ENCODE peak calls at places on chromosomes 6 and 20, in ten cellular contexts. One of them, this sample, is unnamed.
A peak's percentile ranks its signal among the peaks of the same experiment; 100 is the strongest.

GRCh38 chr20:46990017-46990810 is 95.6 kb downstream of the EYA2 start:
- DNase-seq in cardiac muscle cell: no peak
- DNase-seq in OCI-LY7: no peak
- DNase-seq in Caco-2: no peak
- DNase-seq in endodermal cell: no peak
- DNase-seq in pancreas: peak; percentile 15
- DNase-seq in uterus: no peak
- DNase-seq in upper lobe of left lung: no peak
- DNase-seq in psoas muscle: no peak
- DNase-seq in kidney: no peak
- DNase-seq in this sample: peak; percentile 51

GRCh38 chr6:121305957-121306607 is 28.2 kb downstream of the TBC1D32 start:
- DNase-seq in cardiac muscle cell: peak; percentile 62
- DNase-seq in OCI-LY7: peak; percentile 30
- DNase-seq in Caco-2: peak; percentile 31
- DNase-seq in endodermal cell: no peak
- DNase-seq in pancreas: no peak
- DNase-seq in uterus: no peak
- DNase-seq in upper lobe of left lung: no peak
- DNase-seq in psoas muscle: no peak
- DNase-seq in kidney: no peak
- DNase-seq in this sample: peak; percentile 63

GRCh38 chr6:79546186-79546585 is 9.0 kb upstream of the LCA5 start:
- DNase-seq in cardiac muscle cell: peak; percentile 43
- DNase-seq in OCI-LY7: no peak
- DNase-seq in Caco-2: no peak
- DNase-seq in endodermal cell: no peak
- DNase-seq in pancreas: no peak
- DNase-seq in uterus: peak; percentile 62
- DNase-seq in upper lobe of left lung: no peak
- DNase-seq in psoas muscle: no peak
- DNase-seq in kidney: no peak
- DNase-seq in this sample: peak; percentile 11

GRCh38 chr6:68891419-68891818 is 256.3 kb downstream of the ADGRB3 start:
- DNase-seq in cardiac muscle cell: no peak
- DNase-seq in OCI-LY7: no peak
- DNase-seq in Caco-2: no peak
- DNase-seq in endodermal cell: no peak
- DNase-seq in pancreas: no peak
- DNase-seq in uterus: no peak
- DNase-seq in upper lobe of left lung: no peak
- DNase-seq in psoas muscle: no peak
- DNase-seq in kidney: no peak
- DNase-seq in this sample: peak; percentile 58

GRCh38 chr6:14130431-14131075 is 13.0 kb downstream of the CD83 start:
- DNase-seq in cardiac muscle cell: no peak
- DNase-seq in OCI-LY7: no peak
- DNase-seq in Caco-2: no peak
- DNase-seq in endodermal cell: no peak
- DNase-seq in pancreas: no peak
- DNase-seq in uterus: no peak
- DNase-seq in upper lobe of left lung: no peak
- DNase-seq in psoas muscle: no peak
- DNase-seq in kidney: no peak
- DNase-seq in this sample: peak; percentile 60

GRCh38 chr6:78533426-78533825 is 333.9 kb upstream of the IRAK1BP1 start:
- DNase-seq in cardiac muscle cell: peak; percentile 3
- DNase-seq in OCI-LY7: no peak
- DNase-seq in Caco-2: no peak
- DNase-seq in endodermal cell: no peak
- DNase-seq in pancreas: no peak
- DNase-seq in uterus: no peak
- DNase-seq in upper lobe of left lung: no peak
- DNase-seq in psoas muscle: no peak
- DNase-seq in kidney: no peak
- DNase-seq in this sample: no peak

GRCh38 chr6:28218312-28219248 is 6.5 kb upstream of the ZSCAN9 start:
- DNase-seq in cardiac muscle cell: peak; percentile 78
- DNase-seq in OCI-LY7: no peak
- DNase-seq in Caco-2: peak; percentile 68
- DNase-seq in endodermal cell: peak; percentile 81
- DNase-seq in pancreas: peak; percentile 63
- DNase-seq in uterus: peak; percentile 51
- DNase-seq in upper lobe of left lung: peak; percentile 81
- DNase-seq in psoas muscle: peak; percentile 86
- DNase-seq in kidney: peak; percentile 91
- DNase-seq in this sample: no peak

GRCh38 chr6:45275358-45275757 is 52.8 kb upstream of the RUNX2 start:
- DNase-seq in cardiac muscle cell: no peak
- DNase-seq in OCI-LY7: no peak
- DNase-seq in Caco-2: no peak
- DNase-seq in endodermal cell: no peak
- DNase-seq in pancreas: no peak
- DNase-seq in uterus: no peak
- DNase-seq in upper lobe of left lung: no peak
- DNase-seq in psoas muscle: no peak
- DNase-seq in kidney: no peak
- DNase-seq in this sample: no peak

GRCh38 chr20:17844133-17844429 is 124.5 kb downstream of the SNX5 start:
- DNase-seq in cardiac muscle cell: no peak
- DNase-seq in OCI-LY7: no peak
- DNase-seq in Caco-2: no peak
- DNase-seq in endodermal cell: no peak
- DNase-seq in pancreas: no peak
- DNase-seq in uterus: no peak
- DNase-seq in upper lobe of left lung: no peak
- DNase-seq in psoas muscle: no peak
- DNase-seq in kidney: no peak
- DNase-seq in this sample: no peak

GRCh38 chr20:17841751-17842191 is 126.8 kb downstream of the SNX5 start:
- DNase-seq in cardiac muscle cell: peak; percentile 73
- DNase-seq in OCI-LY7: no peak
- DNase-seq in Caco-2: no peak
- DNase-seq in endodermal cell: no peak
- DNase-seq in pancreas: no peak
- DNase-seq in uterus: peak; percentile 76
- DNase-seq in upper lobe of left lung: no peak
- DNase-seq in psoas muscle: peak; percentile 70
- DNase-seq in kidney: no peak
- DNase-seq in this sample: no peak

GRCh38 chr20:17837179-17837578 is 131.4 kb downstream of the SNX5 start:
- DNase-seq in cardiac muscle cell: no peak
- DNase-seq in OCI-LY7: no peak
- DNase-seq in Caco-2: no peak
- DNase-seq in endodermal cell: no peak
- DNase-seq in pancreas: no peak
- DNase-seq in uterus: no peak
- DNase-seq in upper lobe of left lung: no peak
- DNase-seq in psoas muscle: no peak
- DNase-seq in kidney: no peak
- DNase-seq in this sample: no peak

GRCh38 chr20:17843246-17844132 is 125.1 kb downstream of the SNX5 start:
- DNase-seq in cardiac muscle cell: peak; percentile 97
- DNase-seq in OCI-LY7: peak; percentile 44
- DNase-seq in Caco-2: no peak
- DNase-seq in endodermal cell: no peak
- DNase-seq in pancreas: no peak
- DNase-seq in uterus: peak; percentile 45
- DNase-seq in upper lobe of left lung: peak; percentile 43
- DNase-seq in psoas muscle: no peak
- DNase-seq in kidney: peak; percentile 88
- DNase-seq in this sample: peak; percentile 64

DNA sequence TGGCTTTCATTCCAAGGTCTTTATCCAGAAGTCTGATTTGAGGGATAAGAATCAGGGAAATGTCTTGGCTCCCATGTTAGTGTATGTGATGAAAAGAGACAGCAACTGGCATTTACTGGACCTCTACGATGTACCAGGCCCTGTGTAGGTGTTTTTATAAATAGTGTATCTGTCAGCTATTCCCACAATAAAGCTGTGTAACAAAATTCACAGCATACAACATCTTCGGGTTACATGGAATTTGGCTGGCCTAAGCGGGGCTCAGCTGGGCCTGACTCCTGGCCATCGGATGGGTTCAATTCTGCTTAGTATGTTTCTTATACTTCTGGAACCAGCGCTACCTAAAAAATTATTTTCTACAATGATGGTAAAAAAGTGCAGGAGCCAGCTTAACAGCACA is 128.2 kb downstream of the SNX5 start:
- DNase-seq in cardiac muscle cell: no peak
- DNase-seq in OCI-LY7: no peak
- DNase-seq in Caco-2: no peak
- DNase-seq in endodermal cell: no peak
- DNase-seq in pancreas: no peak
- DNase-seq in uterus: no peak
- DNase-seq in upper lobe of left lung: no peak
- DNase-seq in psoas muscle: no peak
- DNase-seq in kidney: no peak
- DNase-seq in this sample: no peak
- TF ChIP-seq CTCF in cardiac muscle cell: no peak
- TF ChIP-seq CTCF in OCI-LY7: no peak
- TF ChIP-seq CTCF in Caco-2: no peak
- TF ChIP-seq CTCF in endodermal cell: no peak
- TF ChIP-seq CTCF in pancreas: no peak
- TF ChIP-seq CTCF in uterus: no peak
- TF ChIP-seq CTCF in upper lobe of left lung: no peak
- TF ChIP-seq CTCF in psoas muscle: no peak
- TF ChIP-seq CTCF in kidney: no peak
- TF ChIP-seq CTCF in this sample: no peak

GRCh38 chr20:43508604-43509040 is 1.1 kb downstream of the L3MBTL1 start:
- DNase-seq in cardiac muscle cell: peak; percentile 10
- DNase-seq in OCI-LY7: no peak
- DNase-seq in Caco-2: peak; percentile 35
- DNase-seq in endodermal cell: peak; percentile 93
- DNase-seq in pancreas: no peak
- DNase-seq in uterus: no peak
- DNase-seq in upper lobe of left lung: no peak
- DNase-seq in psoas muscle: no peak
- DNase-seq in kidney: no peak
- DNase-seq in this sample: no peak
- H3K4me3 ChIP-seq in cardiac muscle cell: no peak overlapping the region
- H3K4me3 ChIP-seq in OCI-LY7: no peak overlapping the region
- H3K4me3 ChIP-seq in Caco-2: no peak overlapping the region
- H3K4me3 ChIP-seq in endodermal cell: peak overlapping the region; percentile 84
- H3K4me3 ChIP-seq in pancreas: peak overlapping the region; percentile 65
- H3K4me3 ChIP-seq in uterus: no peak overlapping the region
- H3K4me3 ChIP-seq in upper lobe of left lung: no peak overlapping the region
- H3K4me3 ChIP-seq in psoas muscle: peak overlapping the region; percentile 69
- H3K4me3 ChIP-seq in kidney: no peak overlapping the region
- H3K4me3 ChIP-seq in this sample: no peak overlapping the region

GRCh38 chr6:167925011-167925410 is 72.5 kb upstream of the KIF25 start:
- DNase-seq in cardiac muscle cell: peak; percentile 12
- DNase-seq in OCI-LY7: no peak
- DNase-seq in Caco-2: no peak
- DNase-seq in endodermal cell: no peak
- DNase-seq in pancreas: no peak
- DNase-seq in uterus: peak; percentile 65
- DNase-seq in upper lobe of left lung: no peak
- DNase-seq in psoas muscle: no peak
- DNase-seq in kidney: no peak
- DNase-seq in this sample: no peak

GRCh38 chr6:167927246-167927645 is 70.2 kb upstream of the KIF25 start:
- DNase-seq in cardiac muscle cell: no peak
- DNase-seq in OCI-LY7: no peak
- DNase-seq in Caco-2: no peak
- DNase-seq in endodermal cell: no peak
- DNase-seq in pancreas: no peak
- DNase-seq in uterus: no peak
- DNase-seq in upper lobe of left lung: no peak
- DNase-seq in psoas muscle: no peak
- DNase-seq in kidney: no peak
- DNase-seq in this sample: no peak

GRCh38 chr6:167932468-167933276 is 64.8 kb upstream of the KIF25 start:
- DNase-seq in cardiac muscle cell: no peak
- DNase-seq in OCI-LY7: no peak
- DNase-seq in Caco-2: peak; percentile 70
- DNase-seq in endodermal cell: no peak
- DNase-seq in pancreas: peak; percentile 54
- DNase-seq in uterus: no peak
- DNase-seq in upper lobe of left lung: peak; percentile 45
- DNase-seq in psoas muscle: no peak
- DNase-seq in kidney: no peak
- DNase-seq in this sample: peak; percentile 85

GRCh38 chr6:167930300-167930699 is 67.2 kb upstream of the KIF25 start:
- DNase-seq in cardiac muscle cell: peak; percentile 44
- DNase-seq in OCI-LY7: no peak
- DNase-seq in Caco-2: no peak
- DNase-seq in endodermal cell: no peak
- DNase-seq in pancreas: no peak
- DNase-seq in uterus: no peak
- DNase-seq in upper lobe of left lung: no peak
- DNase-seq in psoas muscle: no peak
- DNase-seq in kidney: no peak
- DNase-seq in this sample: no peak

DNA sequence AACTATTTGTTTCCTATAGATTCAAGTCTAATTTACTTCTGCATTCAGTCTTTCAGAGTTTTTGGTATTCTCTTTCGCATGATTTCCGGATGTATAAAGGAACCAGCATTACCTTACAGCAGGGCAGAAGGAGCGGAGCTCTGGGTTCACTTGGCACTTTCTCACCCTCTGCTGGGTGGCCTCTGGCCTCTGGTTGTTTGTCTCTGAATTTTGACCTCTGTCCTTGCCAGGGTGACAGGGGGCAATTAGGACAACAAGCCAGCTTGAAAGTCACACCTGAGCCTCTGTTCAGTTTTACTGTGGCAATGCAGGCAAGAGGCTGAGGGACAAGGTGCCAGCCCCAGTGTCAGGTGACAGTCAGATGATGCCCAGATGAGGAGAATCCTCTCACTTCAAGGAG is 69.4 kb upstream of the KIF25 start:
- DNase-seq in cardiac muscle cell: no peak
- DNase-seq in OCI-LY7: no peak
- DNase-seq in Caco-2: no peak
- DNase-seq in endodermal cell: no peak
- DNase-seq in pancreas: no peak
- DNase-seq in uterus: no peak
- DNase-seq in upper lobe of left lung: no peak
- DNase-seq in psoas muscle: no peak
- DNase-seq in kidney: no peak
- DNase-seq in this sample: no peak
- H3K36me3 ChIP-seq in cardiac muscle cell: peaks cover 57% of the 10 kb centered on the region
- H3K36me3 ChIP-seq in OCI-LY7: no peaks in the 10 kb centered on the region
- H3K36me3 ChIP-seq in Caco-2: peaks cover 2% of the 10 kb centered on the region
- H3K36me3 ChIP-seq in endodermal cell: peaks cover 91% of the 10 kb centered on the region
- H3K36me3 ChIP-seq in pancreas: peaks cover 6% of the 10 kb centered on the region
- H3K36me3 ChIP-seq in uterus: no peaks in the 10 kb centered on the region
- H3K36me3 ChIP-seq in upper lobe of left lung: peaks cover 28% of the 10 kb centered on the region
- H3K36me3 ChIP-seq in psoas muscle: peaks cover 41% of the 10 kb centered on the region
- H3K36me3 ChIP-seq in kidney: peaks cover 12% of the 10 kb centered on the region
- H3K36me3 ChIP-seq in this sample: peaks cover 16% of the 10 kb centered on the region

DNA sequence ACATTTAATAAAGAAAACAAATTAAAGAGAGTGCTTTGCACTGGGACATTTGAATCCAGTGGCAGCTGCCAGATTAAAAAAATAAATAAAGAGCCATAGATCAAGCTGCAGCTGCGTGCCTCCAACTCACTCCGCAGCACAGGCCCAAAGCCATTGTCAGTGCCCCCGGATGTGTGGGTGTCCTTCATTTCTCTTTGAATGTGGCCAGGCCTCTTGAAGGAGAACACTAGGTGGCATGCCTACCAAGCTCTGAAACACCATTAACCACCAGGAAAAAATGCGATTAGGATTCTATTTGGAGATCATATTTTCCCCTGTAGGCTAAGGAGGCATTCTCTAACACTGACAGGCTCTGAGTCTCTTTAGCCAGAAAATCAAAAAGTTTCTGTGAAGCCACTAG is 549.8 kb downstream of the PRKN start:
- DNase-seq in cardiac muscle cell: peak; percentile 25
- DNase-seq in OCI-LY7: no peak
- DNase-seq in Caco-2: no peak
- DNase-seq in endodermal cell: peak; percentile 68
- DNase-seq in pancreas: peak; percentile 17
- DNase-seq in uterus: no peak
- DNase-seq in upper lobe of left lung: no peak
- DNase-seq in psoas muscle: no peak
- DNase-seq in kidney: no peak
- DNase-seq in this sample: no peak
- TF ChIP-seq CTCF in cardiac muscle cell: peak; percentile 26
- TF ChIP-seq CTCF in OCI-LY7: no peak
- TF ChIP-seq CTCF in Caco-2: no peak
- TF ChIP-seq CTCF in endodermal cell: peak; percentile 49
- TF ChIP-seq CTCF in pancreas: no peak
- TF ChIP-seq CTCF in uterus: no peak
- TF ChIP-seq CTCF in upper lobe of left lung: no peak
- TF ChIP-seq CTCF in psoas muscle: peak; percentile 25
- TF ChIP-seq CTCF in kidney: peak; percentile 43
- TF ChIP-seq CTCF in this sample: no peak